ENCODE peak calls at places on chromosomes 12 and 14, in five cellular contexts. U is stomach, F is AG10803, V is cardiac muscle cell, H is IMR-90. P is an unnamed sample.

GRCh38 chr14:87306770-87307169 is 686.2 kb downstream of the GALC start:
- DNase-seq in U (no peak), V (no peak), F (no peak), H (no peak), P (no peak)

GRCh38 chr12:93447555-93448265 is 6.0 kb upstream of the UBE2N start:
- DNase-seq in V (no peak), H (no peak), U (no peak), F (no peak), P (no peak)

GRCh38 chr12:54723653-54724256 is 75.6 kb upstream of the DCD start:
- DNase-seq in H (peak), V (peak), U (no peak), F (peak), P (peak)

GRCh38 chr12:19826988-19827550 is 387.8 kb downstream of the AEBP2 start:
- DNase-seq in H (peak), F (no peak), V (peak), U (no peak), P (peak)

GRCh38 chr14:36658091-36659009 is 3.3 kb upstream of the PAX9 start:
- DNase-seq in U (no peak), H (no peak), V (no peak), F (no peak), P (no peak)

GRCh38 chr12:9757433-9758025 is 3.2 kb downstream of the CD69 start:
- DNase-seq in V (no peak), H (no peak), F (no peak), U (no peak), P (no peak)

GRCh38 chr14:96559571-96559970 is 57.4 kb downstream of the PAPOLA start:
- DNase-seq in H (no peak), F (no peak), U (no peak), V (no peak), P (no peak)

GRCh38 chr14:92153581-92153980 is 31.8 kb downstream of the CPSF2 start:
- DNase-seq in U (no peak), F (no peak), V (no peak), H (no peak), P (no peak)

GRCh38 chr12:104827587-104827986 is 130.5 kb downstream of the SLC41A2 start:
- DNase-seq in U (no peak), H (no peak), V (no peak), F (no peak), P (peak)

GRCh38 chr12:120886194-120887018 is 17.8 kb downstream of the SPPL3 start:
- DNase-seq in H (no peak), U (no peak), V (no peak), F (no peak), P (no peak)

GRCh38 chr12:124837958-124838803 is 25.5 kb downstream of the SCARB1 start:
- DNase-seq in V (peak), H (peak), F (peak), U (peak), P (peak)

GRCh38 chr14:24270537-24271133 is 762 bp downstream of the RABGGTA start:
- DNase-seq in F (no peak), U (peak), H (no peak), V (no peak), P (no peak)

GRCh38 chr12:132583311-132583710 is 27.1 kb downstream of the LRCOL1 start:
- DNase-seq in V (no peak), U (no peak), H (no peak), F (no peak), P (no peak)
- H3K4me3 ChIP-seq in V (no peak), U (peak), H (no peak), F (no peak), P (no peak)

GRCh38 chr12:77435446-77436091 is 370.2 kb upstream of the E2F7 start:
- DNase-seq in V (no peak), F (no peak), U (no peak), H (no peak), P (no peak)

GRCh38 chr12:77439749-77440148 is 374.4 kb upstream of the E2F7 start:
- DNase-seq in F (no peak), V (no peak), H (no peak), U (no peak), P (no peak)

GRCh38 chr12:77442633-77443032 is 377.3 kb upstream of the E2F7 start:
- DNase-seq in F (peak), V (no peak), U (no peak), H (no peak), P (no peak)

GRCh38 chr12:77433799-77434198 is 368.4 kb upstream of the E2F7 start:
- DNase-seq in U (no peak), V (no peak), F (peak), H (peak), P (peak)

DNA sequence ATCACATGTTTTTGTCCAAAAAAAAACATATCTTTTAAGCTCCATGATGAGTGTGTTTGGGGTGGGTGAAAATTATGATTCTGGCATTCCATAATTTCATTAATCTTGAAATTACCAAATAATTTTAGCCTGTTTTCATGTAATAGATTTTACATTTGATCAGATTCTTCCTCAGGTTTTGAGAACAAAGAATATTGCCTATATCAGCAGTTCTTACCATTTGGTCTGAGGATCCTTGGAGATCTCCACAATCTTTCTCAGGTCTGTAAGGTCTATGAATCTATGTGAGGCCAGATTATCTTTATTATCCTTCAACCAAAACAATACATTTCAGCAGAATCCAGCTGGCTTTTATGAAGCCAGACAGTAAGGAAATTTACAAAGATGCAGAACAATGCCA is 373.3 kb upstream of the E2F7 start:
- DNase-seq in H (no peak), U (no peak), V (no peak), F (no peak), P (no peak)
- TF ChIP-seq CTCF in H (no peak), U (no peak), V (no peak), F (no peak), P (no peak)

DNA sequence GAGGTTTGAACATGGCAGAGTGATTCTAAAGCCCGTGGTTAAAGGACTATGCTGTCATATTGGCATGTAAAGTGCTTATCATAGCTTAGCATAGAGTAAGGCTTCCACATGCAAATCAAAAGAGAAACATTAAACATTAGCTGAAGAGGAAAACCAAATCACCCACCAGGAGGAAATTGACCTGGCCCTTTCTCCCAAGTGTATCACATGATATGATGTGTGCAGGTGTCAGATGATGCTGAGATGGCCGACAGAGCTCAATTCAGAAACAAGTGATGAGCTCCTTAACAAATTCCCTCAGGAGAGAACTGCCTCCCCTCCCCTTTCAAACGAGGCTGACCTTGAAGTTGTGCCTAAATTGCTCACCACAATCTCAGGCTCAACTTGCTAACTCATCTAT is 217.1 kb upstream of the BTG1 start:
- DNase-seq in U (no peak), H (no peak), F (no peak), V (no peak), P (no peak)
- H3K4me3 ChIP-seq in U (no peak), H (no peak), F (no peak), V (no peak), P (no peak)

GRCh38 chr14:44149597-44149996 is 357.5 kb downstream of the FSCB start:
- DNase-seq in H (no peak), F (no peak), V (peak), U (no peak), P (no peak)
- TF ChIP-seq CTCF in H (no peak), F (no peak), V (peak), U (no peak), P (no peak)

GRCh38 chr14:53605562-53605961 is 351.1 kb downstream of the BMP4 start:
- DNase-seq in F (no peak), U (no peak), H (no peak), V (no peak), P (no peak)

GRCh38 chr14:53613404-53614253 is 343.0 kb downstream of the BMP4 start:
- DNase-seq in V (no peak), F (no peak), H (peak), U (no peak), P (peak)

GRCh38 chr14:53610947-53611346 is 345.7 kb downstream of the BMP4 start:
- DNase-seq in H (no peak), V (no peak), F (no peak), U (no peak), P (no peak)

GRCh38 chr14:53608369-53608768 is 348.3 kb downstream of the BMP4 start:
- DNase-seq in U (peak), H (no peak), V (no peak), F (no peak), P (no peak)

GRCh38 chr14:53609009-53609408 is 347.6 kb downstream of the BMP4 start:
- DNase-seq in H (no peak), U (no peak), F (no peak), V (no peak), P (no peak)
- H3K4me3 ChIP-seq in H (no peak), U (no peak), F (no peak), V (no peak), P (no peak)

DNA sequence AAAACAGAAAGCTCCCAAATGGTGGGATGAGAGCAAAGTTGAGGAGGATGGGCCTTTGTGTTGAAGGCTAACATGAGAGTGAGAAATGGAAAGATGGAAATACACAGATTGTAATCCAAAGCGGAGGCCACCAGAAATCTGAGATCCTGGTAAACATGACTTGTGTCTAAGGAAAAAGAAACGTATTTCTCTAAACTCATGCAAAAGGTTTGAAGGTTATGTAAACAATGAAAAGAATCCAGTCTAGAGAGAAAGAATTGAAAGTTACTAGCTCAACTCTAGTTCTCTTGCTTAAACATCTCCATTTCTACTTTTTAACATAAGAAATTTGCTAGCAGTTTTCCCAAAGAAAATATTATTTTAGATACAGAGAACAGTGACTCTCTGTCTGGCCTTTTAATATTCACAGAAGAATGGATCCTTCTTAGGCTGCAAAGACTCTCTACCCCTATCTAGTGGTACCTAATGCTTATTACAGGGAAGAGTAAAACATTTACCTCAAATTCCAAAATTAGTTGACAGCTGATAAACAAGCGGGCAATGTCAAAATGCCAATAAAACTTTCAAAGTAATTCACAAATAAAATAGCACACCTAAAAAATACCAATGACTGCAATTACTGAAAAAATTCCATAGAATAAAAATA is 75.8 kb upstream of the SOX5 start:
- DNase-seq in U (no peak), F (no peak), V (no peak), H (peak), P (peak)
- TF ChIP-seq CTCF in U (no peak), F (peak), V (peak), H (peak), P (no peak)

DNA sequence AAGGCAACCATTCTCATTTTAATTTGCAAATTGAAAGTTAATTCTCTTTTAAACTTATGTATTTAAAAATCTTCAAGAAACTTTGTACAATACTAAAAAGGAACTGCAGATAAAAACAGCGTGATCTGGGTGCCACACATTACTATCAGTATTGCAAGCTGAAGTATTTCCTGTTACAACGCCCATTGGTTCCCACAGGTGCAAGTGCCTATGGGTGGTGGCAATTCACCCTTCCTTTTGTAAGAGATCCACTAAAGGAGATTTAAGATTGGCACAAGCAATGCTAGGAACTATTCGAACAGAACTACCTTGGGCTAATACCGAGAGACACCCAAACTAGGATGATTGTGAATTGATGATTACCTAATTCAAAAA is 13.2 kb downstream of the TAOK3 start:
- DNase-seq in H (no peak), F (no peak), U (no peak), V (no peak), P (no peak)
- H3K4me3 ChIP-seq in H (no peak), F (no peak), U (peak), V (no peak), P (no peak)

DNA sequence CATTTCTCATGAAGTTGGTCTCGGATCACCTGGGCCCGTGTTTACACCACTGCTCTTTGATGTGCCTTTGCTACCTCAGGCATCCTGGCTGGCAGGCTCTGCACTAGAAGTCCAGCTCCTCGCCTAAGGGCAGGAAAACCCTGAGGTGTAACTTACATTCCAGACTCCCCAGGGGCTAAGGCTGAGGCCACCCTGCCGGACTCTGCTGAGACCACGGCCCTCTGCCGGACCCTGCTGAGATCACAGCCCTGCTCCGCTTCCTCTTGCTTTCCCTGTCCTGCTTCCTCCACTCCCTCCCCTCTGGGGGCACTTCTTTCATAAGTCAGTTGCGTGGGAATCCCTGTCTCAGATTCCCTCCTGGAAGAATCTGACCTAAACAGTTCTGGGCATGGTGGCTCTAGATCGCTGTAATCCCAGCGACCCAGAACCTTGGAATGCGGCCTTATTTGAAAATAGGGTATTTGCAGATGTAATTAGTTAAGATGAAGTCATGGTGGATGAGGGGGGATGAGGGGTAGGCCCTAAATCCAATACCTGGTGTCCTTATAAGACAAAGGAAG is 17.2 kb downstream of the RILPL1 start:
- DNase-seq in H (no peak), F (no peak), V (no peak), U (no peak), P (peak)
- TF ChIP-seq CTCF in H (no peak), F (no peak), V (no peak), U (no peak), P (peak)

DNA sequence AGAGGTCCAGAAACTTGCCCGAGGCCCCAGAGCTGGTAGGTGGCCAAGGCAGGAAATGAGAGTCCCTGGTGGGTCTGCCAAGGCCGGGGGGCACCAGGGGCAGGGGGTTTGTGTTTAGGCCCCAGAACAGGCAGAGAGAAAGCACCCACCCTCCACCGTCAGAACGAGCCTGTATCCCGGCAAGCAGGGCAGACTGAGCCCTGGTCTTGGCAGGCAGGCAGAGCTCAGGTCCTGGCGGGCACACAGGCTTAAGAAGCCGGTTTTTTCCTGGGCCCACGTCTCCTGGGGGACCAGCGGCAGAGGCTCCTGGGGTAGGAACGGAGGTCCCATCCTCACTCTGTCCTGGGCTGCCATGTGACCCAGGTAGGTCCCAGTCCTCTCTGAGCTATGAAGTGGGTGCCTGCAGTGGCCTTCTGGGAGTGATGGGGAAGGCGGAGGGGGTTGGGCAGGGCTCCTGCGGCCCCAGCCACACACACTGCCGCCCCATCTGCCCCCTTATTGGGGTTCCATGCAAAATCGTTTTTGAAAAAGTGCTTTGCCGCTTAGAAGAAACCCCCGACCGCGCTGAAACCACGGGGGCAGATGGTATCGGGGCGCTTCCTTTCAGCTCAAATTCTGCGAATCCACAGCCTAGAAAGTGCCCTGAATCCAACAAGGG is 24.2 kb downstream of the SH2B3 start:
- DNase-seq in V (no peak), H (no peak), U (no peak), F (no peak), P (no peak)
- H3K4me3 ChIP-seq in V (no peak), H (no peak), U (peak), F (no peak), P (no peak)

DNA sequence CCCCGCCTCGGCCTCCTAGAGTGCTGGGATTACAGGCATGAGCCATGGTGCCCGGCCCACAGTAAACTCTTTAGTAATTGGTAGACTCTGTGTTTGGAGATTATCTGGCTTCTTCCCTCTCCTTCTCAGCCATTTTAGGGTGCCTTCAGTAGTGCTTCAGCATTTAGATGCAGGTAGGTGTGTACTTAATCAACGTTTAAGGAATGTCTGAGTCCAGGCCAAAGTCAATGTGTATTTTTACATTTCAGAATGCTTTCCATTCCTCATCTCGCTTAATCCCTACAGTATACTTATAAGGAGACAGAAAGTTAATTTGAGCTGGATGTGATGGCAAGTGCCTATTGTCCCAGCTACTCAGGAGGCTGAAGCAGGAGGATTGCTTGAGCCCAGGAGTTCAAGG is 20.5 kb upstream of the MGP start:
- DNase-seq in U (no peak), V (no peak), F (no peak), H (no peak), P (no peak)
- TF ChIP-seq CTCF in U (no peak), V (no peak), F (no peak), H (no peak), P (no peak)